ENCODE peak calls at places on chromosomes 7 and 10, in nine cellular contexts. W is T-helper 9 cell; Z is BJ; I is A549; Q is activated CD4-positive, alpha-beta T cell treated with anti-CD3 and anti-CD28 coated beads, Interleukin-2, amount 50 U/mL, for 48 hours; M is H9; S is HEK293T; E is AG10803; T is MM.1S. B is an unnamed sample.

GRCh38 chr7:43721193-43721806 is 8.0 kb downstream of the COA1 start:
- DNase-seq in W (no peak), Z (no peak), I (peak), Q (no peak), M (no peak), S (no peak), E (peak), T (peak), B (peak)

GRCh38 chr10:132788180-132788830 is 2.4 kb upstream of the NKX6-2 start:
- DNase-seq in W (no peak), Z (no peak), I (peak), Q (no peak), M (no peak), S (peak), E (peak), T (no peak), B (peak)

GRCh38 chr10:29635711-29636144 is 957 bp upstream of the SVIL start:
- DNase-seq in W (peak), Z (no peak), I (peak), Q (no peak), M (peak), S (no peak), E (no peak), T (no peak), B (peak)

GRCh38 chr7:130486114-130486962 is 5.5 kb upstream of the MEST start:
- DNase-seq in W (peak), Z (no peak), I (peak), Q (peak), M (peak), S (no peak), E (no peak), T (peak), B (peak)

GRCh38 chr10:62916157-62916603 is 100.0 kb upstream of the EGR2 start:
- DNase-seq in W (no peak), Z (peak), I (peak), Q (no peak), M (no peak), S (no peak), E (peak), T (no peak), B (no peak)

GRCh38 chr7:25399000-25399750 is 170.9 kb upstream of the NPVF start:
- DNase-seq in W (no peak), Z (no peak), I (no peak), Q (no peak), M (no peak), S (no peak), E (no peak), T (no peak), B (no peak)

GRCh38 chr10:110151467-110151866 is 55.9 kb upstream of the MXI1 start:
- DNase-seq in W (no peak), Z (no peak), I (no peak), Q (no peak), M (no peak), S (no peak), E (no peak), T (no peak), B (no peak)

GRCh38 chr7:146864644-146865043 is 748.0 kb downstream of the CNTNAP2 start:
- DNase-seq in W (no peak), Z (no peak), I (no peak), Q (no peak), M (peak), S (no peak), E (no peak), T (no peak), B (peak)

GRCh38 chr7:128932862-128933821 is 4.6 kb upstream of the IRF5 start:
- DNase-seq in W (no peak), Z (no peak), I (no peak), Q (peak), M (no peak), S (no peak), E (no peak), T (peak), B (no peak)

GRCh38 chr10:43940898-43941777 is 292.5 kb upstream of the ZNF32 start:
- DNase-seq in W (no peak), Z (no peak), I (no peak), Q (no peak), M (peak), S (no peak), E (no peak), T (no peak), B (no peak)

GRCh38 chr10:107614939-107615665 is 450.6 kb upstream of the SORCS1 start:
- DNase-seq in W (no peak), Z (peak), I (no peak), Q (no peak), M (no peak), S (no peak), E (peak), T (no peak), B (no peak)

GRCh38 chr7:132604090-132604489 is 27.8 kb upstream of the PLXNA4 start:
- DNase-seq in W (no peak), Z (no peak), I (no peak), Q (no peak), M (no peak), S (no peak), E (no peak), T (no peak), B (no peak)

GRCh38 chr10:24440817-24441790 is 232.2 kb downstream of the KIAA1217 start:
- DNase-seq in W (no peak), Z (no peak), I (no peak), Q (no peak), M (no peak), S (no peak), E (peak), T (no peak), B (peak)

GRCh38 chr10:1408656-1409358 is 328.5 kb downstream of the ADARB2 start:
- DNase-seq in W (no peak), Z (no peak), I (no peak), Q (no peak), M (no peak), S (no peak), E (no peak), T (no peak), B (no peak)

GRCh38 chr7:39265912-39266591 is 288.3 kb downstream of the POU6F2 start:
- DNase-seq in W (no peak), Z (no peak), I (no peak), Q (no peak), M (no peak), S (no peak), E (no peak), T (no peak), B (peak)

GRCh38 chr10:22666287-22667092 is 47.9 kb downstream of the PIP4K2A start:
- DNase-seq in W (peak), Z (no peak), I (no peak), Q (no peak), M (no peak), S (no peak), E (no peak), T (no peak), B (no peak)

GRCh38 chr7:158662610-158663427 is 41.8 kb downstream of the NCAPG2 start:
- DNase-seq in W (no peak), Z (no peak), I (no peak), Q (no peak), M (no peak), S (no peak), E (no peak), T (no peak), B (no peak)

GRCh38 chr10:74078037-74078436 is 72.6 kb downstream of the AP3M1 start:
- DNase-seq in W (no peak), Z (no peak), I (peak), Q (peak), M (no peak), S (no peak), E (peak), T (no peak), B (no peak)

GRCh38 chr7:138776156-138776833 is 21.5 kb upstream of the TMEM213 start:
- DNase-seq in W (no peak), Z (no peak), I (no peak), Q (no peak), M (no peak), S (no peak), E (no peak), T (no peak), B (no peak)

GRCh38 chr7:102303669-102304422 is 17.2 kb downstream of the SH2B2 start:
- DNase-seq in W (no peak), Z (no peak), I (no peak), Q (no peak), M (no peak), S (no peak), E (no peak), T (no peak), B (no peak)

GRCh38 chr7:101402081-101402779 is 39.6 kb downstream of the COL26A1 start:
- DNase-seq in W (no peak), Z (peak), I (peak), Q (no peak), M (peak), S (no peak), E (peak), T (no peak), B (peak)

GRCh38 chr10:69278446-69278963 is at the start of gene HK1:
- DNase-seq in W (no peak), Z (no peak), I (no peak), Q (no peak), M (no peak), S (no peak), E (peak), T (no peak), B (peak)

GRCh38 chr7:69982197-69982596 is 383.9 kb downstream of the AUTS2 start:
- DNase-seq in W (no peak), Z (no peak), I (no peak), Q (no peak), M (no peak), S (no peak), E (peak), T (no peak), B (peak)

B was measured in GM23338.